ENCODE peak calls at places on chromosomes 6 and 20, in six cellular contexts. O, S, A, Y, J and R are unnamed samples.

GRCh38 chr6:35922139-35922554 is 1.2 kb upstream of the SRPK1 start:
- DNase-seq in O (no peak), S (no peak), A (no peak), Y (no peak), J (no peak), R (no peak)

GRCh38 chr6:111484655-111484974 is 1.6 kb upstream of the REV3L start:
- DNase-seq in O (peak; percentile 23), S (peak; percentile 50), A (peak; percentile 39), Y (no peak), J (no peak), R (peak; percentile 60)

GRCh38 chr6:112150363-112150762 is 63.0 kb downstream of the FAM229B start:
- DNase-seq in O (peak; percentile 48), S (no peak), A (peak; percentile 14), Y (no peak), J (no peak), R (no peak)

GRCh38 chr20:49747707-49748524 is 34.2 kb upstream of the B4GALT5 start:
- DNase-seq in O (peak; percentile 59), S (peak; percentile 72), A (no peak), Y (no peak), J (peak; percentile 47), R (no peak)

GRCh38 chr6:26285143-26286134 is 79.6 kb upstream of the BTN3A2 start:
- DNase-seq in O (peak; percentile 99), S (peak; percentile 99), A (peak; percentile 100), Y (peak; percentile 100), J (peak; percentile 72), R (peak; percentile 89)

GRCh38 chr20:9407805-9408421 is 106.5 kb upstream of the LAMP5 start:
- DNase-seq in O (peak; percentile 90), S (peak; percentile 92), A (peak; percentile 85), Y (peak; percentile 71), J (peak; percentile 55), R (peak; percentile 41)

GRCh38 chr20:17651761-17652388 is 30.2 kb downstream of the RRBP1 start:
- DNase-seq in O (no peak), S (no peak), A (no peak), Y (no peak), J (no peak), R (no peak)

GRCh38 chr20:5845686-5846651 is 95.8 kb downstream of the SHLD1 start:
- DNase-seq in O (peak; percentile 76), S (peak; percentile 82), A (peak; percentile 53), Y (no peak), J (no peak), R (peak; percentile 72)

GRCh38 chr6:129312865-129313264 is 397.1 kb downstream of the ARHGAP18 start:
- DNase-seq in O (peak; percentile 67), S (peak; percentile 19), A (no peak), Y (no peak), J (no peak), R (no peak)

GRCh38 chr6:14799928-14800327 is 445.9 kb upstream of the JARID2 start:
- DNase-seq in O (peak; percentile 96), S (peak; percentile 94), A (peak; percentile 40), Y (peak; percentile 31), J (peak; percentile 36), R (no peak)

GRCh38 chr6:71727632-71728294 is 158.6 kb upstream of the RIMS1 start:
- DNase-seq in O (no peak), S (peak; percentile 46), A (no peak), Y (no peak), J (no peak), R (no peak)

GRCh38 chr6:161261325-161261724 is 12.5 kb downstream of the AGPAT4 start:
- DNase-seq in O (no peak), S (no peak), A (no peak), Y (no peak), J (no peak), R (no peak)

GRCh38 chr20:34390769-34391447 is 27.8 kb downstream of the ITCH start:
- DNase-seq in O (peak; percentile 76), S (no peak), A (no peak), Y (peak; percentile 95), J (no peak), R (no peak)

GRCh38 chr6:53793318-53793975 is 1.4 kb upstream of the LRRC1 start:
- DNase-seq in O (peak; percentile 72), S (peak; percentile 64), A (peak; percentile 77), Y (peak; percentile 7), J (peak; percentile 30), R (peak; percentile 17)

GRCh38 chr20:51043811-51044210 is 20.9 kb upstream of the KCNG1 start:
- DNase-seq in O (peak; percentile 46), S (no peak), A (no peak), Y (no peak), J (no peak), R (no peak)

GRCh38 chr20:36770680-36771079 is 2.9 kb downstream of the DSN1 start:
- DNase-seq in O (no peak), S (no peak), A (no peak), Y (no peak), J (no peak), R (no peak)

GRCh38 chr6:45209762-45210161 is 118.4 kb upstream of the RUNX2 start:
- DNase-seq in O (no peak), S (no peak), A (no peak), Y (no peak), J (no peak), R (no peak)

GRCh38 chr6:108156938-108157233 is 8.9 kb upstream of the NR2E1 start:
- DNase-seq in O (no peak), S (no peak), A (no peak), Y (no peak), J (no peak), R (no peak)

GRCh38 chr20:10671850-10672578 is 1.8 kb downstream of the JAG1 start:
- DNase-seq in O (peak; percentile 73), S (no peak), A (no peak), Y (no peak), J (peak; percentile 52), R (peak; percentile 61)

GRCh38 chr20:45336530-45337366 is 11.5 kb downstream of the SDC4 start:
- DNase-seq in O (peak; percentile 73), S (no peak), A (no peak), Y (no peak), J (no peak), R (no peak)